ENCODE peak calls at places on chromosomes 13 and 19, in ten cellular contexts. K, I, A, S, N, P, G, U, X and D are unnamed samples.

GRCh38 chr19:46639356-46640061 is 3.5 kb upstream of the GNG8 start:
- DNase-seq in K (no peak), I (no peak), A (peak; percentile 91), S (peak; percentile 88), N (no peak), P (no peak), G (peak; percentile 26), U (no peak), X (no peak), D (no peak)

GRCh38 chr19:40650749-40651305 is 39.6 kb downstream of the NUMBL start:
- DNase-seq in K (no peak), I (no peak), A (no peak), S (peak; percentile 79), N (no peak), P (no peak), G (peak; percentile 79), U (no peak), X (no peak), D (no peak)

GRCh38 chr13:50942630-50943311 is 33.2 kb downstream of the RNASEH2B start:
- DNase-seq in K (no peak), I (no peak), A (no peak), S (no peak), N (no peak), P (no peak), G (peak; percentile 10), U (no peak), X (no peak), D (peak; percentile 3)

GRCh38 chr13:56861472-56861871 is 279.2 kb upstream of the PRR20A start:
- DNase-seq in K (no peak), I (no peak), A (no peak), S (peak; percentile 44), N (no peak), P (no peak), G (peak; percentile 2), U (no peak), X (no peak), D (no peak)

GRCh38 chr13:89212186-89212585 is 1541.0 kb downstream of the SLITRK5 start:
- DNase-seq in K (no peak), I (no peak), A (no peak), S (no peak), N (no peak), P (no peak), G (no peak), U (no peak), X (no peak), D (no peak)

GRCh38 chr13:111216166-111216960 is 101.3 kb downstream of the ARHGEF7 start:
- DNase-seq in K (no peak), I (peak; percentile 66), A (peak; percentile 72), S (peak; percentile 45), N (no peak), P (peak; percentile 30), G (peak; percentile 73), U (peak; percentile 5), X (peak; percentile 20), D (no peak)

GRCh38 chr19:42176649-42176989 is 40.9 kb downstream of the DEDD2 start:
- DNase-seq in K (no peak), I (no peak), A (peak; percentile 67), S (no peak), N (no peak), P (no peak), G (no peak), U (no peak), X (no peak), D (no peak)

GRCh38 chr13:34025746-34026145 is 207.8 kb downstream of the RFC3 start:
- DNase-seq in K (no peak), I (peak; percentile 12), A (no peak), S (peak; percentile 64), N (no peak), P (no peak), G (peak; percentile 86), U (no peak), X (no peak), D (no peak)

GRCh38 chr19:34041922-34042521 is 130.3 kb upstream of the LSM14A start:
- DNase-seq in K (peak; percentile 74), I (peak; percentile 80), A (peak; percentile 63), S (peak; percentile 54), N (peak; percentile 27), P (peak; percentile 55), G (peak; percentile 46), U (peak; percentile 39), X (peak; percentile 78), D (no peak)

GRCh38 chr13:53238241-53238640 is 209.6 kb downstream of the OLFM4 start:
- DNase-seq in K (no peak), I (no peak), A (peak; percentile 77), S (no peak), N (no peak), P (no peak), G (peak; percentile 1), U (no peak), X (no peak), D (no peak)

GRCh38 chr19:50268501-50268900 is 60.7 kb downstream of the KCNC3 start:
- DNase-seq in K (no peak), I (no peak), A (no peak), S (no peak), N (no peak), P (no peak), G (no peak), U (no peak), X (no peak), D (no peak)

GRCh38 chr19:2016041-2016807 is 710 bp upstream of the BTBD2 start:
- DNase-seq in K (peak; percentile 84), I (peak; percentile 29), A (peak; percentile 63), S (peak; percentile 86), N (peak; percentile 43), P (peak; percentile 67), G (peak; percentile 81), U (no peak), X (peak; percentile 75), D (no peak)

GRCh38 chr13:97914537-97914936 is 38.9 kb upstream of the IPO5 start:
- DNase-seq in K (no peak), I (no peak), A (no peak), S (no peak), N (no peak), P (no peak), G (no peak), U (no peak), X (no peak), D (no peak)

GRCh38 chr19:39154626-39155100 is 29.1 kb downstream of the PAK4 start:
- DNase-seq in K (peak; percentile 72), I (peak; percentile 98), A (no peak), S (no peak), N (no peak), P (no peak), G (no peak), U (no peak), X (no peak), D (no peak)

GRCh38 chr13:46530084-46530935 is 22.7 kb upstream of the LRCH1 start:
- DNase-seq in K (no peak), I (no peak), A (no peak), S (peak; percentile 37), N (no peak), P (no peak), G (peak; percentile 47), U (no peak), X (no peak), D (no peak)

GRCh38 chr13:87426737-87427136 is 244.4 kb upstream of the SLITRK5 start:
- DNase-seq in K (no peak), I (no peak), A (no peak), S (no peak), N (no peak), P (no peak), G (no peak), U (no peak), X (no peak), D (no peak)

GRCh38 chr13:85509512-85509911 is 289.7 kb downstream of the SLITRK6 start:
- DNase-seq in K (no peak), I (peak; percentile 61), A (no peak), S (peak; percentile 18), N (no peak), P (no peak), G (no peak), U (no peak), X (no peak), D (no peak)

GRCh38 chr19:42248270-42249148 is 6.1 kb upstream of the GSK3A start:
- DNase-seq in K (no peak), I (no peak), A (no peak), S (no peak), N (no peak), P (no peak), G (no peak), U (no peak), X (no peak), D (no peak)

GRCh38 chr13:78658630-78659449 is at the start of gene OBI1:
- DNase-seq in K (peak; percentile 91), I (peak; percentile 89), A (peak; percentile 89), S (peak; percentile 92), N (peak; percentile 74), P (peak; percentile 91), G (peak; percentile 96), U (peak; percentile 84), X (peak; percentile 92), D (peak; percentile 50)

GRCh38 chr19:45352914-45353796 is 12.6 kb downstream of the KLC3 start:
- DNase-seq in K (no peak), I (no peak), A (no peak), S (no peak), N (no peak), P (no peak), G (no peak), U (no peak), X (no peak), D (no peak)